ENCODE peak calls at places on chromosome 19, in ten cellular contexts. E is non-pigmented ciliary epithelial cell; X is islet precursor cell; D is Peyer's patch; M is fibroblast of pulmonary artery; R is hepatic stellate cell; J is COR-L47; Y is T-helper 2 cell treated with Interferon-gamma antibody and Interleukin-4, amounts not matched to agents 5 μg/mL and 100 μg/mL, for 36 hours; G is NCI-H1436; K is posterior vena cava. L is an unnamed sample.

GRCh38 chr19:17803264-17803896 is 8.4 kb downstream of the B3GNT3 start:
- DNase-seq in E (no peak), X (no peak), D (peak; percentile 55), M (no peak), R (no peak), J (no peak), Y (no peak), G (no peak), K (no peak), L (no peak)

GRCh38 chr19:45498411-45499195 is at the start of gene PPM1N:
- DNase-seq in E (no peak), X (peak; percentile 65), D (peak; percentile 70), M (no peak), R (no peak), J (peak; percentile 31), Y (peak; percentile 48), G (peak; percentile 41), K (no peak), L (peak; percentile 33)

GRCh38 chr19:35264281-35265125 is 4.3 kb upstream of the USF2 start:
- DNase-seq in E (no peak), X (peak; percentile 41), D (peak; percentile 41), M (no peak), R (no peak), J (no peak), Y (no peak), G (no peak), K (peak; percentile 19), L (peak; percentile 5)

GRCh38 chr19:43651758-43652545 is 12.3 kb upstream of the CADM4 start:
- DNase-seq in E (no peak), X (peak; percentile 78), D (peak; percentile 79), M (peak; percentile 77), R (peak; percentile 75), J (peak; percentile 44), Y (peak; percentile 27), G (peak; percentile 18), K (no peak), L (peak; percentile 72)

GRCh38 chr19:42363614-42364346 is 26.3 kb downstream of the CNFN start:
- DNase-seq in E (no peak), X (no peak), D (peak; percentile 69), M (no peak), R (no peak), J (no peak), Y (no peak), G (no peak), K (no peak), L (no peak)

GRCh38 chr19:37087110-37087509 is 8.9 kb downstream of the ZNF420 start:
- DNase-seq in E (no peak), X (no peak), D (no peak), M (no peak), R (no peak), J (no peak), Y (no peak), G (no peak), K (no peak), L (no peak)

GRCh38 chr19:29812080-29812880 is 489 bp downstream of the CCNE1 start:
- DNase-seq in E (no peak), X (no peak), D (peak; percentile 50), M (no peak), R (no peak), J (no peak), Y (peak; percentile 17), G (no peak), K (no peak), L (peak; percentile 34)

GRCh38 chr19:12095111-12095790 is 30.7 kb downstream of the ZNF844 start:
- DNase-seq in E (no peak), X (no peak), D (no peak), M (peak; percentile 24), R (no peak), J (no peak), Y (no peak), G (no peak), K (no peak), L (no peak)

GRCh38 chr19:1098177-1099051 is 3.2 kb upstream of the POLR2E start:
- DNase-seq in E (no peak), X (peak; percentile 71), D (peak; percentile 79), M (no peak), R (no peak), J (no peak), Y (no peak), G (peak; percentile 38), K (no peak), L (no peak)

GRCh38 chr19:39413903-39414608 is 1.6 kb downstream of the PLEKHG2 start:
- DNase-seq in E (no peak), X (peak; percentile 82), D (no peak), M (no peak), R (peak; percentile 59), J (no peak), Y (no peak), G (no peak), K (peak; percentile 89), L (peak; percentile 55)

GRCh38 chr19:18665771-18666202 is 17.7 kb upstream of the CRTC1 start:
- DNase-seq in E (no peak), X (no peak), D (no peak), M (no peak), R (no peak), J (no peak), Y (no peak), G (no peak), K (no peak), L (no peak)

GRCh38 chr19:10602330-10603083 is 15.4 kb upstream of the AP1M2 start:
- DNase-seq in E (no peak), X (peak; percentile 89), D (peak; percentile 95), M (peak; percentile 68), R (peak; percentile 95), J (peak; percentile 36), Y (peak; percentile 76), G (peak; percentile 50), K (peak; percentile 93), L (peak; percentile 99)

GRCh38 chr19:53872762-53873161 is 5.1 kb downstream of the MYADM start:
- DNase-seq in E (no peak), X (no peak), D (no peak), M (no peak), R (no peak), J (no peak), Y (no peak), G (no peak), K (no peak), L (peak; percentile 8)

GRCh38 chr19:10285393-10285792 is 1.4 kb upstream of the ICAM4 start:
- DNase-seq in E (no peak), X (no peak), D (no peak), M (no peak), R (no peak), J (no peak), Y (no peak), G (no peak), K (no peak), L (no peak)

GRCh38 chr19:15378529-15379082 is 981 bp downstream of the AKAP8 start:
- DNase-seq in E (no peak), X (peak; percentile 69), D (peak; percentile 76), M (peak; percentile 56), R (peak; percentile 79), J (peak; percentile 17), Y (peak; percentile 41), G (no peak), K (peak; percentile 85), L (peak; percentile 69)

GRCh38 chr19:18172331-18173053 is 1.1 kb upstream of the IFI30 start:
- DNase-seq in E (no peak), X (no peak), D (no peak), M (no peak), R (no peak), J (no peak), Y (no peak), G (no peak), K (no peak), L (no peak)

GRCh38 chr19:2618611-2619010 is 83.9 kb downstream of the GNG7 start:
- DNase-seq in E (no peak), X (no peak), D (peak; percentile 87), M (peak; percentile 58), R (no peak), J (no peak), Y (peak; percentile 77), G (no peak), K (peak; percentile 91), L (no peak)

GRCh38 chr19:50362656-50363424 is 2.6 kb downstream of the NAPSA start:
- DNase-seq in E (no peak), X (no peak), D (no peak), M (no peak), R (no peak), J (no peak), Y (peak; percentile 53), G (no peak), K (peak; percentile 29), L (no peak)

GRCh38 chr19:50969413-50969760 is at the start of gene KLK6:
- DNase-seq in E (no peak), X (peak; percentile 92), D (no peak), M (no peak), R (no peak), J (no peak), Y (no peak), G (no peak), K (no peak), L (no peak)

GRCh38 chr19:45117167-45117594 is 24.2 kb downstream of the PPP1R37 start:
- DNase-seq in E (no peak), X (peak; percentile 77), D (peak; percentile 62), M (no peak), R (no peak), J (peak; percentile 30), Y (peak; percentile 78), G (peak; percentile 57), K (no peak), L (no peak)

GRCh38 chr19:10033614-10034013 is 20.3 kb downstream of the RDH8 start:
- DNase-seq in E (no peak), X (no peak), D (no peak), M (no peak), R (no peak), J (no peak), Y (no peak), G (no peak), K (no peak), L (no peak)

GRCh38 chr19:7113233-7113632 is 43.7 kb downstream of the ZNF557 start:
- DNase-seq in E (no peak), X (no peak), D (no peak), M (no peak), R (no peak), J (no peak), Y (no peak), G (no peak), K (no peak), L (no peak)

GRCh38 chr19:4522291-4523002 is 4.2 kb upstream of the PLIN4 start:
- DNase-seq in E (no peak), X (no peak), D (no peak), M (no peak), R (no peak), J (no peak), Y (no peak), G (no peak), K (no peak), L (no peak)

L was measured in AG20443.